ENCODE peak calls at places on chromosomes 7 and 10, in seven cellular contexts. C is AG04450, G is left ventricle myocardium inferior, T is cardiac fibroblast, A is foreskin keratinocyte, W is osteocyte, H is upper lobe of right lung. J is an unnamed sample.

GRCh38 chr10:93333278-93333978 is 148.7 kb downstream of the MYOF start:
- DNase-seq in A (peak), T (peak), H (no peak), G (no peak), W (no peak), C (no peak), J (peak)

GRCh38 chr7:7554021-7554432 is 12.7 kb upstream of the MIOS start:
- DNase-seq in H (no peak), W (no peak), A (peak), C (no peak), G (no peak), T (peak), J (peak)

GRCh38 chr7:105975770-105976428 is 12.8 kb downstream of the CDHR3 start:
- DNase-seq in W (no peak), G (no peak), C (peak), A (peak), H (no peak), T (peak), J (no peak)

GRCh38 chr10:21336476-21337170 is 188.9 kb downstream of the SKIDA1 start:
- DNase-seq in G (peak), T (peak), H (no peak), W (peak), A (peak), C (peak), J (peak)

GRCh38 chr7:88268858-88269257 is 37.8 kb downstream of the STEAP4 start:
- DNase-seq in T (no peak), C (no peak), H (no peak), G (no peak), W (no peak), A (no peak), J (no peak)

GRCh38 chr7:87982163-87982562 is 48.1 kb downstream of the ADAM22 start:
- DNase-seq in W (no peak), T (no peak), H (no peak), A (no peak), C (no peak), G (no peak), J (no peak)

GRCh38 chr10:130899856-130900255 is 411.7 kb downstream of the TCERG1L start:
- DNase-seq in C (no peak), A (no peak), T (no peak), W (peak), G (no peak), H (no peak), J (no peak)

GRCh38 chr7:16780586-16780985 is 24.2 kb downstream of the AGR2 start:
- DNase-seq in T (no peak), W (no peak), A (no peak), H (no peak), C (no peak), G (no peak), J (no peak)

GRCh38 chr7:141654551-141654950 is 47.4 kb downstream of the DENND11 start:
- DNase-seq in W (no peak), H (no peak), C (peak), T (peak), A (peak), G (no peak), J (peak)

GRCh38 chr7:155824195-155824915 is 12.1 kb upstream of the SHH start:
- DNase-seq in T (peak), H (peak), C (no peak), A (peak), W (no peak), G (no peak), J (peak)

GRCh38 chr7:64294701-64295420 is 18.9 kb upstream of the ZNF736 start:
- DNase-seq in G (no peak), A (no peak), H (no peak), C (no peak), T (no peak), W (peak), J (no peak)

GRCh38 chr10:1410032-1410431 is 327.3 kb downstream of the ADARB2 start:
- DNase-seq in W (no peak), H (no peak), T (no peak), G (no peak), C (no peak), A (no peak), J (no peak)

GRCh38 chr7:103952408-103952807 is 37.0 kb downstream of the RELN start:
- DNase-seq in H (no peak), W (no peak), A (no peak), C (no peak), T (no peak), G (no peak), J (no peak)

GRCh38 chr10:95906675-95907453 is 911 bp upstream of the CC2D2B start:
- DNase-seq in G (peak), W (no peak), A (peak), T (peak), C (peak), H (no peak), J (peak)

GRCh38 chr10:32790483-32790882 is 167.5 kb downstream of the ITGB1 start:
- DNase-seq in H (no peak), G (no peak), T (peak), C (no peak), A (peak), W (no peak), J (no peak)

GRCh38 chr7:72334066-72334465 is 78.1 kb downstream of the CALN1 start:
- DNase-seq in H (no peak), A (no peak), C (no peak), G (no peak), W (no peak), T (no peak), J (no peak)
- TF ChIP-seq CTCF in H (no peak), A (peak), C (no peak), G (peak), W (no peak), T (no peak), J (no peak)

GRCh38 chr10:129274928-129275474 is 192.0 kb upstream of the MGMT start:
- DNase-seq in H (no peak), W (no peak), G (no peak), T (no peak), A (no peak), C (no peak), J (peak)
- TF ChIP-seq CTCF in H (no peak), W (no peak), G (no peak), T (no peak), A (no peak), C (no peak), J (no peak)

GRCh38 chr7:142853739-142854504 is 954 bp upstream of the EPHB6 start:
- DNase-seq in A (peak), H (peak), G (peak), T (peak), C (peak), W (no peak), J (peak)

GRCh38 chr7:142856565-142857245 is 1.8 kb downstream of the EPHB6 start:
- DNase-seq in A (no peak), H (no peak), G (no peak), T (no peak), W (no peak), C (no peak), J (peak)

GRCh38 chr7:142855756-142856564 is 1.1 kb downstream of the EPHB6 start:
- DNase-seq in H (peak), G (peak), W (no peak), C (no peak), T (peak), A (no peak), J (peak)

GRCh38 chr7:142855401-142855743 is 496 bp downstream of the EPHB6 start:
- DNase-seq in C (no peak), G (no peak), W (no peak), T (peak), A (no peak), H (no peak), J (no peak)

DNA sequence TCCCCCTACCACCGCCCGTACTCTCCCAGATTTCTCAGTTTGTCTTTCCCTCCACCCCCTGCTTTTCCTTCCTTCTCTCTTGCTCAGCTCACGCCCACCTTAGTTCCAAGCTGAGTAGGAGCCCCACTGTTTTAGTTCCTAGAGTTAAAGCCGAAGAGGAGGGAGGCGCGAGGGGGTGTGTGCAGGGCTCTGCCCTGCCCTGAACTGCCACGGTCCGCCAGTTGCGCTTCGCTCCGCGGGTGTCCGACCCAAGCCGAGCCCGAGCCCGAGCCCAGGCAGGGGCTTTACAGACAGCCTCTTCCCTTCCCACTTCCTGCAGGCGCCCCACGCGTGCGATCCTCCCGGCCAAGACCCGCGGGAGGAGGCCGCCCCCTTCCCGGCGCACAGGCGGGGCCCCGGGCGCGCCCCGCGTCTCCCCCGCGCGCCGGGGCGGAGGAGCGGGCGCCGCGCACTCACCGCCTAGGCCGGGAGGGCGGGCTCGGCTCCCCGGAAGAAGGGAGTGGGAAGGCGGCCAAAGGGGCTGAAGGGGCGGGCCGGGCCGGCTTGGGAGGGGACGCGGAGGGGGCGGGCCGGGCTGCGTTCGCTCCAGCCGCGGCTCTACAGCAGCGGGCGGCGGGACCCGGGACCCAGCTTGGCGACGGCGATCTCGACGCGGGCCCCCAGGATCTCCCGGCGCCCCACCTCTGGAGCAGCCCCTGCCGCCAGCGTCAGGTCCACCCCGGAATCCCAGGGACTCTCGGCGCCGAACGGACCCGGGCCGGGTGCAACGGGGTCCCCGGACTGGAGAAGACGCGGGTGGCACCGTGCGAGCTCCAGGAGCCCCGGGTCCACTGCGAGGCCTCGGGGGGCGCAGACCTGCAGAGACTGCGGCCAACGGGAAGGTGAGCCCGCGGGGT is at the start of gene EPHB6:
- DNase-seq in A (no peak), C (no peak), T (peak), H (peak), W (peak), G (peak), J (peak)
- TF ChIP-seq CTCF in A (no peak), C (no peak), T (no peak), H (no peak), W (no peak), G (no peak), J (no peak)

GRCh38 chr10:11437391-11438241 is 173.8 kb downstream of the USP6NL start:
- DNase-seq in C (no peak), H (no peak), W (peak), T (no peak), G (no peak), A (no peak), J (no peak)
- TF ChIP-seq CTCF in C (no peak), H (no peak), W (no peak), T (no peak), G (no peak), A (no peak), J (no peak)

DNA sequence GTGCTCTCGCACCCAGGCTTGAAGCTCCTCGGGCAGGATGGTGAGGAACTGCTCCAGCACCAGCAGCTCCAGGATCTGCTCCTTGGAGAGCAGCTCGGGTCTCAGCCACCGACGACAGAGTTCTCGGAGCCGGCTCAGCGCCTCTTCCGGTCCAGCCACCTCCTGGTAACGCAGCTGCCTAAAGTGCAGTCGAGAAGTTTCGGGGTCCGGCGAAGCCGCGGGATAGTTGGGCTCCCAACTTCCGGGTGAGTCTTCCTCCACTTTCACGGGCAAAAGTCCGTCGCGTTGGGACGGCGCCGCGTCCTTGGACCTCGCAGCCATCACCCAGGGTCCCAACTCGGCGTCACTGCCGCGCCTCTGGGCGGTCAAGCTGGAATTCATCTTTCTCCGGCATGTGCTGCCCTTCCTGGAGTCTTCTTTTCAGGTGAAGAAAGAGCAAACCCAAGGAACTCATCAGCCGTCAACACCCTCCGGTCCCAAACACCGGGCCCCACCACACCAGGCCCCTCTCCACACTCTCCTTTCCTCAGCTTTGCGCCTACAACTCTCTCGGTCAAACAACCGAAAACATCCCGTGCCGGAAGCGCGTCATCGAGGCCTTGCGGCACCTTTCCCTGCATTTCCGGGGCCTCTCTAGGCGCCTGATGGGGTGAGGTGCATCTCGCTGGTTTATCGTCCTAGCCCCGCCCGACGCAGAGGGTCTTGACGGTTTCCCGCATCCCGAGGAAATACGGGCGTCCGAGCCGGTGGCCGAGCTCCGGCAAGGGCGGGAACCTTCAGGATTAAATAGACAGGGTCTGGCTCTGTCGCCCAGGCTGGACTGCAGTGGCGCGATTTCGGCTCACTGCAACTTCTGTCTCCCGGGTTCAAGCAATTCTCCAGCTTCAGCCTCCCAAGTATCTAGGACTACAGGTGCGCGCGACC is at the start of gene ZNF394:
- DNase-seq in G (peak), T (peak), C (peak), H (peak), A (peak), W (peak), J (peak)
- TF ChIP-seq CTCF in G (no peak), T (no peak), C (no peak), H (no peak), A (peak), W (no peak), J (no peak)